ENCODE peak calls at places on chromosomes 1 and 21, in seven cellular contexts. V is stimulated activated CD8-positive, alpha-beta memory T cell treated with anti-CD3 and anti-CD28 coated beads, Interleukin-2, amount 100 ng/mL, for 48 hours; M is fibroblast of pulmonary artery; U is bronchial epithelial cell; L is heart right ventricle; K is activated T-helper 1 cell treated with anti-CD3 and anti-CD28 coated beads, Interleukin-12 subunit alpha, Interleukin-12 subunit beta, Interleukin-2, Interleukin-4 antibody, amounts not matched to agents 30 ng/mL and 10 ng/mL and 1 ng/mL, durations not matched to agents 14 hours and 24 hours and 36 hours; S is stimulated activated effector memory CD8-positive, alpha-beta T cell treated with anti-CD3 and anti-CD28 coated beads, Interleukin-12 subunit alpha, Interleukin-12 subunit beta, amount 100 ng/mL, for 72 hours. R is an unnamed sample.

GRCh38 chr1:206556047-206556747 is 48.9 kb downstream of the RASSF5 start:
- DNase-seq in V (no peak), M (no peak), U (peak), L (no peak), K (no peak), S (no peak), R (no peak)

GRCh38 chr1:1069061-1069710 is 4.9 kb downstream of the RNF223 start:
- DNase-seq in V (peak), M (peak), U (peak), L (peak), K (peak), S (peak), R (peak)

GRCh38 chr1:223776075-223776814 is 63.9 kb downstream of the CAPN2 start:
- DNase-seq in V (peak), M (peak), U (peak), L (no peak), K (peak), S (no peak), R (peak)

GRCh38 chr1:77281491-77282186 is at the start of gene AK5:
- DNase-seq in V (peak), M (peak), U (peak), L (no peak), K (peak), S (peak), R (peak)

GRCh38 chr1:22111115-22111514 is 31.8 kb downstream of the WNT4 start:
- DNase-seq in V (no peak), M (no peak), U (no peak), L (no peak), K (no peak), S (no peak), R (no peak)

GRCh38 chr1:246781212-246781611 is 57.0 kb downstream of the SCCPDH start:
- DNase-seq in V (no peak), M (no peak), U (no peak), L (no peak), K (no peak), S (no peak), R (no peak)

GRCh38 chr21:45145146-45145545 is 70.8 kb downstream of the ADARB1 start:
- DNase-seq in V (no peak), M (no peak), U (no peak), L (no peak), K (no peak), S (no peak), R (no peak)

GRCh38 chr1:180131510-180131909 is 23.2 kb upstream of the QSOX1 start:
- DNase-seq in V (no peak), M (peak), U (peak), L (no peak), K (no peak), S (no peak), R (peak)

GRCh38 chr1:101079341-101079740 is 53.8 kb upstream of the DPH5 start:
- DNase-seq in V (no peak), M (no peak), U (no peak), L (no peak), K (no peak), S (no peak), R (no peak)

GRCh38 chr1:235206533-235207201 is 45.6 kb upstream of the RBM34 start:
- DNase-seq in V (no peak), M (no peak), U (peak), L (no peak), K (no peak), S (no peak), R (no peak)

GRCh38 chr1:34852677-34853217 is 6.8 kb downstream of the SMIM12 start:
- DNase-seq in V (peak), M (peak), U (peak), L (peak), K (peak), S (peak), R (peak)

GRCh38 chr21:43574741-43575465 is 84.4 kb downstream of the HSF2BP start:
- DNase-seq in V (no peak), M (no peak), U (no peak), L (peak), K (no peak), S (no peak), R (no peak)

GRCh38 chr1:153774780-153775431 is at the start of gene SLC27A3:
- DNase-seq in V (peak), M (peak), U (peak), L (peak), K (no peak), S (no peak), R (peak)